ENCODE peak calls at places on chromosome 7, in six cellular contexts. M, N, B, D, P and F are unnamed samples. For H3K36me3, the result is how much of the 10 kb centered on the place peaks cover.

GRCh38 chr7:18450021-18450420 is 45.5 kb upstream of the HDAC9 start:
- DNase-seq in M (no peak), N (no peak), B (no peak), D (no peak), P (no peak), F (no peak)

GRCh38 chr7:152459724-152460251 is 24.0 kb upstream of the KMT2C start:
- DNase-seq in M (no peak), N (peak), B (peak), D (peak), P (no peak), F (no peak)

GRCh38 chr7:108415821-108416536 is 40.3 kb downstream of the NRCAM start:
- DNase-seq in M (no peak), N (no peak), B (peak), D (peak), P (peak), F (peak)

GRCh38 chr7:137209151-137209822 is 134.2 kb downstream of the PTN start:
- DNase-seq in M (no peak), N (no peak), B (no peak), D (no peak), P (no peak), F (no peak)

GRCh38 chr7:157568785-157569584 is 232.2 kb downstream of the DNAJB6 start:
- DNase-seq in M (peak), N (no peak), B (peak), D (peak), P (peak), F (peak)

GRCh38 chr7:91941450-91941849 is 788 bp downstream of the AKAP9 start:
- DNase-seq in M (peak), N (peak), B (peak), D (peak), P (peak), F (peak)

GRCh38 chr7:68504766-68505165 is 1093.5 kb upstream of the AUTS2 start:
- DNase-seq in M (no peak), N (no peak), B (no peak), D (peak), P (no peak), F (no peak)

GRCh38 chr7:103810112-103810744 is 179.2 kb downstream of the RELN start:
- DNase-seq in M (no peak), N (no peak), B (no peak), D (peak), P (peak), F (no peak)

GRCh38 chr7:100157334-100158228 is 942 bp downstream of the TRAPPC14 start:
- DNase-seq in M (no peak), N (peak), B (peak), D (peak), P (no peak), F (no peak)

GRCh38 chr7:66505531-66506451 is 122.9 kb upstream of the KCTD7 start:
- DNase-seq in M (no peak), N (no peak), B (peak), D (no peak), P (no peak), F (peak)

DNA sequence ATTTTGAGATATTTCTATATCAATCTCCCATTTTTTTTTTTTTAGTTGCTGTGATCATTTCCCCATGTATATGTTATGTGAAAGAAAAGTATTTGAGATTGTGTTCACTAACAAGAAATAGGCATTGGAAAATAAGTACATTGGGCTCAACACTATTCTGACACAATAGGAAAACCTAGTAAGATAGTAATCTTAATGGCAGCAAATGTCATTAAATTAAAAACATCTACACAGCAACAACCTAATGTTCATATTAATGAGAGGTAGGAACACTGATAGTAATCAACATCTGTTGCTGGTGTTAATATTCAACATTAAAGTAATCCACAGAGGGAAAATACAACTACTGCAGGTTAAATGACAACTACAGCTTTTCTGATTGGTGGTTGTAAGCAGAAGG is 1.5 kb upstream of the GTPBP10 start:
- DNase-seq in M (no peak), N (no peak), B (no peak), D (no peak), P (no peak), F (no peak)
- H3K36me3 ChIP-seq in M (under half), N (under half), B (under half), D (under half), P (under half), F (under half)

DNA sequence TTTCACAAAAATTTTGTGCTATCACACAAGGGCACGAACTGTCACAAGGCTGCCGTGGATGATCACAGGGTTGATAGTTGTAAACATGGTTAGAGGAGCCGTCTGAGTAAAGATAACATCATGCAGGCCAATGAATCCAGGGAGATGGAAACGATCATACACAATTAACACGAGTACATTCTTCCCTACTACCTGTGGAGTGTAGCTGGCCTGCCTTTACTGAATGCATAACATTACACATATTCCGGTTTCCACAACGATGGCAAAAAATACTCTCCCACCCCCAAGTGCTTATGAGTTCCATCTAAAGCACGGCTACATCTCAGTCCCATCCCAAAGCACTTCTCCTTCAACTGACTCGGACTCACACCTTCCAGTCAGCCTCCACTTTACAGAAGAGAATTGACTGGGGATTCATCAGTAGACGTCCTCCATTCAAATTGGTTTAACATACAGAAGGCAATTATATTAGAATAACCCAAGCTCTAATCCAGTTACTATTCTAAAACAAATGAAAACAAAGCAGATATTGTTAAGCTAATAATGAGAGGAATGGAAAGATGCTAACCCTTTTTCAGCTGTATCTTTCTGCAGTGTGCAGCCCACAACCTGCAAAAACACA is 69.0 kb downstream of the EZH2 start:
- DNase-seq in M (no peak), N (no peak), B (no peak), D (no peak), P (no peak), F (no peak)
- H3K36me3 ChIP-seq in M (under half), N (under half), B (under half), D (half or more), P (under half), F (under half)

DNA sequence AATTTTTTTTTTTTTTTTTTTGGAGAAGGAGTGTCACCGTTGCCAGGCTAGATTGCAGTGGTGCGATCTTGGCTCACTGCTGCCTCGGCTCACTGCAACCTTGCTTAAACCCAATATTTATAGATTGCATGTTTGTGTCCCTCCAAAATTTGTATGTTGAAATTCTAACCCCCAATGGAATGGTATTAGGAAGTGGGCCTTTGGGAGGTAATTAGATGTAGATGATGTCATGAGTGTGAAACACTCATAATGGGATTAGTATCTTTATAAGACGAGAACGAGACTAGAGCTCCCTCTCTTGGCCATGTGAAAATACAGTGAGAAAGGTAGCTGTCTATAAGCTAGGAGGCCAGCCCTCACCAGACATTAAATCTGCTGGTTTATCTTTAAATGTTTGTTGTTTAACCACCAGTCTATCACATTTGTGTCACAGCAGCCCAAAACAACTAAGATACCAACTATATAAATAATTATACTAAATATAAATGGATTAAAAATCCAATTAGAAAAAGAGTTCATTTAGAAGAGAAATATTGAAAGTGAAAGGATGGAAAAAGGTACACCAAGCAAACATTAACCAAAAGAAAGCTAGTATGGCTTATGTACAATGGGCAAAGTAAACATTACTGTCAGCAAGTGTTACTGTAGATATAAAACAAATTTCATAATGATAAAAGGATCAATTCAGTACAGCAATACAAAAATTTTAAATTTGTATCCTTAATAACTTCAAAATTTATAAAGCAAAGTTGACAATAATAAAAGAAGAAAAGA is 9.3 kb downstream of the TCAF1 start:
- DNase-seq in M (no peak), N (peak), B (no peak), D (no peak), P (peak), F (no peak)
- H3K36me3 ChIP-seq in M (under half), N (under half), B (under half), D (half or more), P (under half), F (under half)

GRCh38 chr7:27579565-27579964 is 83.1 kb downstream of the HIBADH start:
- DNase-seq in M (no peak), N (no peak), B (no peak), D (no peak), P (no peak), F (no peak)

GRCh38 chr7:27575647-27576046 is 87.0 kb downstream of the HIBADH start:
- DNase-seq in M (no peak), N (no peak), B (no peak), D (no peak), P (no peak), F (no peak)

GRCh38 chr7:27581906-27582305 is 80.8 kb downstream of the HIBADH start:
- DNase-seq in M (no peak), N (no peak), B (no peak), D (no peak), P (no peak), F (no peak)

GRCh38 chr7:27581119-27581518 is 81.6 kb downstream of the HIBADH start:
- DNase-seq in M (no peak), N (no peak), B (no peak), D (no peak), P (no peak), F (no peak)

DNA sequence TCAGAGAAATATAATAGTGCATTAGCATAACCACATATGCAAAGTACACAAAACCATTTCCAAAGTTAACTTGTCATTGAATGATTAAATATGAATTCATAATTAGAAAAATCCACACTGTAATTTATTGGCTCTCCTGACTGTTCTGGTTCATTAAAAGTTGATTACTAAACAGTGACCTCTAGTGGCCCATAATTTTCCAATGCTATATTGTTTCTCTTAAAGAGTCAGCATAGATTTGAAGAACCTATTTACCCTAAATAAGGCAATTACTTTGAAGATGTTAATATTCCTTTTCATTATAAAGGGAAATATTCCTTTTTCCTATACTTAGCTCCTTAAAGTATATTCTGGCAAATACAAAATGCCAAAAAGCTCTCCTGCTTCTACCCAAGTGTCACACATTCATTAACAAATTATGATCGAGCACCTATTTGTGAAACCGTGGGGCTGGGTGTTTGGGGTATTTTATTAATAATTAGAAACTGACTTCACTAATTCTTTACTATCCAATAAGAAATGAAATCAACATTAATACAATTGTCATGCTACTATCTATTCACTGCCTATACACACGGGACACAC is 86.2 kb downstream of the HIBADH start:
- DNase-seq in M (no peak), N (peak), B (no peak), D (peak), P (no peak), F (peak)
- H3K36me3 ChIP-seq in M (under half), N (under half), B (under half), D (under half), P (under half), F (under half)

DNA sequence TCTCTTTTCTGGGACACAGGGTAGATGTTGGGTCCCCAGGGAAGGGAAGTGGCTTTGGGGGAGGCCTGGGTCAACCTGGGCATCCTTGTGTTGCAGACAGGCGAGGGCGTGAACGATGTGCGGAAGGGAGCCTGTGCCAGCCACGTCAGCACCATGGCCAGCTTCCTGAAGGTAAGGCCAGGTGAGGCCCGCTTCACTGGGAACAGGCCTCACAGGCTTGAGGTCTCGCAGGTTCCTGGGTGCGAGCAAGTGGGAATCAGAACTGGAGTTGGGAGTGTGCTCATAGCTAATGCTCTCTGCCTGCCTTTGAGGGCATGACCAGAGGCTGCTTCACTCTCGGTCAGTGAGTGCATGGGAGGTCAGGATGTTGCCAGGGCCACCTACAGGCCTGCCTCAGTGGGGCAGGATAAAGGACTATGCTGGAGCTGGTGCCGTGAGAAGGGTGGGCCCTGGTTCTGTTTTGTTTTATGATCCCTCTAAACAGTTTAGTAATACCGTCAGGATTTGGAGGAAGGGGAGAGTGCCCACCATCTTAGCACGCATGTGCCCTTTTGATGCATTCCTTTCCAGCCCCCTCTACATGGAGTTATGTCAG is 8.4 kb downstream of the DBNL start:
- DNase-seq in M (no peak), N (no peak), B (peak), D (no peak), P (no peak), F (no peak)
- H3K36me3 ChIP-seq in M (under half), N (under half), B (under half), D (half or more), P (half or more), F (under half)

GRCh38 chr7:131105294-131105802 is 222.3 kb upstream of the MKLN1 start:
- DNase-seq in M (no peak), N (peak), B (no peak), D (no peak), P (no peak), F (no peak)

GRCh38 chr7:131105803-131106680 is 221.6 kb upstream of the MKLN1 start:
- DNase-seq in M (peak), N (peak), B (peak), D (peak), P (peak), F (peak)

GRCh38 chr7:131106681-131107342 is 220.9 kb upstream of the MKLN1 start:
- DNase-seq in M (peak), N (peak), B (peak), D (peak), P (peak), F (peak)

GRCh38 chr7:131104611-131105293 is 222.9 kb upstream of the MKLN1 start:
- DNase-seq in M (no peak), N (no peak), B (no peak), D (no peak), P (no peak), F (no peak)

GRCh38 chr7:131103997-131104396 is 223.7 kb upstream of the MKLN1 start:
- DNase-seq in M (peak), N (no peak), B (no peak), D (no peak), P (peak), F (no peak)
- H3K36me3 ChIP-seq in M (under half), N (under half), B (under half), D (under half), P (under half), F (under half)

DNA sequence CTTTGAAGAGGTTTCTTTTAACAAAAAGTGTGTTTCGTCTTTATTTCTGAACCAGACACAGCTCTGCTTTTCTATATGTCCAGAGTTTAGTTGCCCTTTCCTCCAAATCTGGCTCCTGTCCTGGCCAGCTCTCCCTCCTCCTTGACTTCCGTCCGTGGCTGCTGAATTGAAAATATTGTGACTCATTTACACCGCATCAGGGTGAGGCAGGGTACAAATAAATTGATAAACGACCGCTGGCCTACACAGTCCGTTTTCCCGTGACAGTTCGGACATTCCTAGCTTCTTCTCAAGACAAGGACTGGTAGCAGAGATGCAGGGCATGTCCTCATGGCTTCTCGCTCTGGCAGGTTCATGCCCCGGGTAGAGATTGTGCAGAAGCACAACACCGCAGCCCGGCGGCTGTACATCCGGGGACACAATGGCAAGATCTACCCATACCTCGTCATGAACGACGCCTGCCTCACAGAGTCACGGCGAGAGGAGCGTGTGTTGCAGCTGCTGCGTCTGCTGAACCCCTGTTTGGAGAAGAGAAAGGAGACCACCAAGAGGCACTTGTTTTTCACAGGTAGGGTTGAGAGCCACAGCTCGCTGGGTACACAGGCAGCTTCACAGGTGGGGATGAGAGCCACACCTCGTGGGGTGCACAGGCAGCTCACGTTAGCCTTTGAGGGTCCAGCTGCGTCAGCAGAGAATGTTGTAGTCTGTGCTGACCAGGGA is 126.6 kb downstream of the TRRAP start:
- DNase-seq in M (no peak), N (no peak), B (no peak), D (no peak), P (no peak), F (no peak)
- H3K36me3 ChIP-seq in M (under half), N (under half), B (under half), D (half or more), P (under half), F (under half)

GRCh38 chr7:98892609-98893008 is 14.3 kb downstream of the TRRAP start:
- DNase-seq in M (no peak), N (no peak), B (no peak), D (no peak), P (no peak), F (no peak)
- H3K36me3 ChIP-seq in M (under half), N (half or more), B (under half), D (half or more), P (half or more), F (under half)

GRCh38 chr7:138388673-138389491 is 71.2 kb upstream of the TRIM24 start:
- DNase-seq in M (no peak), N (no peak), B (no peak), D (no peak), P (no peak), F (no peak)
- H3K36me3 ChIP-seq in M (under half), N (under half), B (under half), D (under half), P (under half), F (under half)